ENCODE peak calls at places on chromosomes 3 and 15, in four cellular contexts. L, C, X and W are unnamed samples.

GRCh38 chr3:190646996-190647395 is 133.1 kb downstream of the IL1RAP start:
- DNase-seq in L (no peak), C (no peak), X (no peak), W (no peak)

GRCh38 chr15:49427369-49427768 is 4.3 kb downstream of the FGF7 start:
- DNase-seq in L (no peak), C (no peak), X (no peak), W (no peak)

GRCh38 chr15:75900577-75900976 is 3.1 kb upstream of the FBXO22 start:
- DNase-seq in L (no peak), C (no peak), X (no peak), W (no peak)

GRCh38 chr3:37040231-37040630 is 46.9 kb downstream of the MLH1 start:
- DNase-seq in L (no peak), C (no peak), X (no peak), W (no peak)

GRCh38 chr3:37338500-37338899 is 164.1 kb upstream of the LRRFIP2 start:
- DNase-seq in L (no peak), C (no peak), X (no peak), W (no peak)

GRCh38 chr3:153289334-153289808 is 127.3 kb downstream of the RAP2B start:
- DNase-seq in L (no peak), C (peak; percentile 36), X (no peak), W (no peak)

GRCh38 chr3:6449099-6449498 is 411.8 kb upstream of the GRM7 start:
- DNase-seq in L (no peak), C (no peak), X (no peak), W (no peak)

GRCh38 chr15:85579957-85580694 is 199.7 kb downstream of the AKAP13 start:
- DNase-seq in L (no peak), C (no peak), X (no peak), W (no peak)

GRCh38 chr3:102926618-102927017 is 491.8 kb downstream of the ZPLD1 start:
- DNase-seq in L (no peak), C (no peak), X (no peak), W (no peak)

GRCh38 chr15:85621096-85621495 is 173.6 kb downstream of the KLHL25 start:
- DNase-seq in L (no peak), C (no peak), X (no peak), W (no peak)

GRCh38 chr3:109257269-109257668 is 59.0 kb downstream of the DPPA2 start:
- DNase-seq in L (no peak), C (no peak), X (no peak), W (no peak)

GRCh38 chr3:10632741-10633140 is 127.4 kb upstream of the ATP2B2 start:
- DNase-seq in L (no peak), C (no peak), X (no peak), W (no peak)

GRCh38 chr3:71307884-71308697 is 275.4 kb downstream of the FOXP1 start:
- DNase-seq in L (no peak), C (no peak), X (no peak), W (no peak)

GRCh38 chr3:40869013-40869412 is 330.3 kb upstream of the CTNNB1 start:
- DNase-seq in L (no peak), C (no peak), X (no peak), W (no peak)

GRCh38 chr3:78822741-78823140 is 945.1 kb downstream of the ROBO1 start:
- DNase-seq in L (no peak), C (no peak), X (no peak), W (no peak)

GRCh38 chr3:138890555-138891187 is 55.9 kb upstream of the PIK3CB start:
- DNase-seq in L (no peak), C (no peak), X (no peak), W (no peak)

GRCh38 chr3:106345353-106346027 is 476.7 kb upstream of the CBLB start:
- DNase-seq in L (no peak), C (no peak), X (no peak), W (no peak)

GRCh38 chr15:66996099-66996498 is 69.3 kb upstream of the SMAD3 start:
- DNase-seq in L (no peak), C (no peak), X (no peak), W (no peak)

GRCh38 chr15:31379042-31379441 is 52.4 kb downstream of the KLF13 start:
- DNase-seq in L (no peak), C (no peak), X (no peak), W (no peak)

GRCh38 chr3:182618085-182618732 is 175.1 kb upstream of the ATP11B start:
- DNase-seq in L (no peak), C (no peak), X (peak; percentile 12), W (peak; percentile 8)

GRCh38 chr15:92749172-92749571 is 93.6 kb upstream of the FAM174B start:
- DNase-seq in L (no peak), C (no peak), X (no peak), W (no peak)

GRCh38 chr3:184896336-184896735 is 84.4 kb downstream of the VPS8 start:
- DNase-seq in L (no peak), C (no peak), X (no peak), W (no peak)

GRCh38 chr3:32843504-32844321 is 25.9 kb downstream of the TRIM71 start:
- DNase-seq in L (peak; percentile 65), C (no peak), X (no peak), W (peak; percentile 53)

GRCh38 chr3:29922990-29923746 is 642.3 kb downstream of the RBMS3 start:
- DNase-seq in L (no peak), C (no peak), X (peak; percentile 54), W (no peak)

GRCh38 chr3:128919988-128920387 is 40.6 kb downstream of the ACAD9 start:
- DNase-seq in L (no peak), C (no peak), X (no peak), W (no peak)

GRCh38 chr3:8712871-8713360 is 20.7 kb upstream of the CAV3 start:
- DNase-seq in L (no peak), C (no peak), X (no peak), W (no peak)

GRCh38 chr15:58138106-58138505 is at the start of gene AQP9:
- DNase-seq in L (no peak), C (no peak), X (no peak), W (no peak)

GRCh38 chr3:142595581-142595950 is 627 bp upstream of the PLS1 start:
- DNase-seq in L (no peak), C (no peak), X (peak; percentile 74), W (no peak)

GRCh38 chr3:45528429-45528828 is 66.1 kb upstream of the LIMD1 start:
- DNase-seq in L (no peak), C (no peak), X (no peak), W (no peak)

GRCh38 chr15:49492834-49493233 is 69.8 kb downstream of the FGF7 start:
- DNase-seq in L (no peak), C (no peak), X (no peak), W (no peak)

GRCh38 chr3:15541371-15541770 is 19.9 kb upstream of the COLQ start:
- DNase-seq in L (no peak), C (no peak), X (no peak), W (no peak)

GRCh38 chr3:77411990-77412389 is 372.1 kb downstream of the ROBO2 start:
- DNase-seq in L (no peak), C (no peak), X (no peak), W (no peak)

DNA sequence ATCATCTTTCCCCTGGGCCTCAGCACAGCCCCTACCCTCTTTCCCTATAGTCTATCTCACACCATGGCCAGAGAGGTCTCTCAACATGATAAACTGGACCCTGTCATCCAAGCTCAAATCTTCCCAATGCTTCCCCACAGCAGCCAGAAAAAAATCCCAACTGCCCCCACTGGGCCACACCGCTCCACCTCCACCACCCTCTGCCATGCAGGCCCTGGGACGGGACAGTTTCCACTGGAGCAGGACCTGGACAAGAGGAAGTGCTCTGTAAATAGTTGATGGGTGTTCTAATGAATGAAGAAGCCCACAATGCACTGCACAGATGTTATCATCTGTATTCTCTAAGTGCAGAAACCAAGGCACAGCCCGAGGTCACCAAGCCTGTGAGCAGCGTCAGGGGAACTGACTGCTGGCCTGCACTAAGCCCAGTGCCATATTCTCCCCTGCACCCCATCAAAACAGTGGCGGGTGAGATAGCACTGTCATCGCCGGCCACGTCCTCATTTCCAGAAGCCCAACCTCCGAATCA is 161.1 kb downstream of the NUP210 start:
- DNase-seq in L (no peak), C (no peak), X (no peak), W (no peak)
- TF ChIP-seq ELF4 in L (no peak), C (no peak), X (no peak), W (no peak)

GRCh38 chr3:62876064-62876463 is 848 bp upstream of the CADPS start:
- DNase-seq in L (peak; percentile 86), C (no peak), X (peak; percentile 20), W (peak; percentile 53)

GRCh38 chr3:62875103-62876002 is at the start of gene CADPS:
- DNase-seq in L (peak; percentile 61), C (no peak), X (no peak), W (no peak)

GRCh38 chr3:62874398-62875102 is 666 bp downstream of the CADPS start:
- DNase-seq in L (no peak), C (no peak), X (no peak), W (no peak)

GRCh38 chr3:62872318-62872717 is 2.9 kb downstream of the CADPS start:
- DNase-seq in L (no peak), C (no peak), X (no peak), W (no peak)

GRCh38 chr3:62873672-62874397 is 1.4 kb downstream of the CADPS start:
- DNase-seq in L (peak; percentile 89), C (no peak), X (no peak), W (peak; percentile 46)
- TF ChIP-seq ELF4 in L (no peak), C (no peak), X (no peak), W (no peak)

GRCh38 chr3:123409443-123410148 is 39.3 kb downstream of the ADCY5 start:
- DNase-seq in L (no peak), C (no peak), X (no peak), W (no peak)

GRCh38 chr3:123411340-123412040 is 37.4 kb downstream of the ADCY5 start:
- DNase-seq in L (no peak), C (no peak), X (no peak), W (no peak)

GRCh38 chr3:123412076-123412475 is 36.8 kb downstream of the ADCY5 start:
- DNase-seq in L (peak; percentile 35), C (peak; percentile 11), X (no peak), W (no peak)

GRCh38 chr3:123412811-123413588 is 35.9 kb downstream of the ADCY5 start:
- DNase-seq in L (no peak), C (no peak), X (no peak), W (no peak)

GRCh38 chr3:123410149-123410515 is 38.8 kb downstream of the ADCY5 start:
- DNase-seq in L (no peak), C (no peak), X (no peak), W (no peak)
- TF ChIP-seq ELF4 in L (no peak), C (no peak), X (no peak), W (no peak)

DNA sequence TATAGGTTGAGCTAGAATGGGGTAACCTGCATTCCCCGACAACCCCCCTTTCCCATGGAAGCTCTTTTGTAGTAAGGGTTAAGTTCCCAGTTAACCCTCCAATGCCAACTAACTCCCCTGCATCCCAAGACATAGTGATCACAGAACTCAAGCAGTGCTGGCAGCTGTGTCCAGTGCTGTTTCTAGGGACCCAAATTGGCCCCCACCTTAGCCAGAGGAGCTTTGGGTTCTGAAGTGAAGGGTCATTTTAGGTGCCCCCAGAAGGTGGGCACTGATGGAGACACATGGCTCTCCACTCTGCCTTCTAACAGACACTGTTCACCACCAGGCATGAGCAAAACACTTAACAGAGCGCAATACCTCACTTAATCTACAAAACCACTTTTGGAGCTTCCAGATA is 7.1 kb downstream of the FBXL22 start:
- DNase-seq in L (no peak), C (no peak), X (no peak), W (no peak)
- TF ChIP-seq ELF4 in L (no peak), C (no peak), X (no peak), W (no peak)